ENCODE peak calls at places on chromosomes 2 and 18, in six cellular contexts. One of them, this sample, is unnamed.

GRCh38 chr2:237434916-237435315 is 21.0 kb upstream of the COL6A3 start:
- DNase-seq in astrocyte of the spinal cord: peak; percentile 85
- DNase-seq in Kasumi-1: peak; percentile 88
- DNase-seq in endothelial cell: no peak
- DNase-seq in stimulated activated CD8-positive, alpha-beta memory T cell treated with anti-CD3 and anti-CD28 coated beads, Interleukin-7, amount 100 ng/mL, for 1 hour: peak; percentile 48
- DNase-seq in left colon: peak; percentile 40
- DNase-seq in this sample: no peak

GRCh38 chr2:37379881-37380296 is 35.5 kb downstream of the QPCT start:
- DNase-seq in endothelial cell: no peak
- DNase-seq in astrocyte of the spinal cord: peak; percentile 17
- DNase-seq in Kasumi-1: no peak
- DNase-seq in stimulated activated CD8-positive, alpha-beta memory T cell treated with anti-CD3 and anti-CD28 coated beads, Interleukin-7, amount 100 ng/mL, for 1 hour: no peak
- DNase-seq in left colon: no peak
- DNase-seq in this sample: no peak

GRCh38 chr2:239059854-239060253 is 212.0 kb downstream of the TWIST2 start:
- DNase-seq in Kasumi-1: no peak
- DNase-seq in stimulated activated CD8-positive, alpha-beta memory T cell treated with anti-CD3 and anti-CD28 coated beads, Interleukin-7, amount 100 ng/mL, for 1 hour: no peak
- DNase-seq in astrocyte of the spinal cord: no peak
- DNase-seq in left colon: no peak
- DNase-seq in endothelial cell: no peak
- DNase-seq in this sample: no peak

GRCh38 chr2:49770919-49771318 is 616.6 kb upstream of the FSHR start:
- DNase-seq in stimulated activated CD8-positive, alpha-beta memory T cell treated with anti-CD3 and anti-CD28 coated beads, Interleukin-7, amount 100 ng/mL, for 1 hour: no peak
- DNase-seq in endothelial cell: peak; percentile 66
- DNase-seq in astrocyte of the spinal cord: peak; percentile 9
- DNase-seq in left colon: peak; percentile 4
- DNase-seq in Kasumi-1: no peak
- DNase-seq in this sample: peak; percentile 30

GRCh38 chr2:114543106-114543806 is 100.8 kb downstream of the DPP10 start:
- DNase-seq in Kasumi-1: no peak
- DNase-seq in left colon: peak; percentile 51
- DNase-seq in stimulated activated CD8-positive, alpha-beta memory T cell treated with anti-CD3 and anti-CD28 coated beads, Interleukin-7, amount 100 ng/mL, for 1 hour: no peak
- DNase-seq in endothelial cell: peak; percentile 17
- DNase-seq in astrocyte of the spinal cord: no peak
- DNase-seq in this sample: peak; percentile 12

GRCh38 chr2:67259581-67260347 is 137.4 kb upstream of the ETAA1 start:
- DNase-seq in Kasumi-1: no peak
- DNase-seq in stimulated activated CD8-positive, alpha-beta memory T cell treated with anti-CD3 and anti-CD28 coated beads, Interleukin-7, amount 100 ng/mL, for 1 hour: no peak
- DNase-seq in left colon: peak; percentile 25
- DNase-seq in endothelial cell: no peak
- DNase-seq in astrocyte of the spinal cord: peak; percentile 80
- DNase-seq in this sample: peak; percentile 47

GRCh38 chr18:199768-200167 is 41.4 kb downstream of the USP14 start:
- DNase-seq in endothelial cell: no peak
- DNase-seq in Kasumi-1: no peak
- DNase-seq in astrocyte of the spinal cord: no peak
- DNase-seq in stimulated activated CD8-positive, alpha-beta memory T cell treated with anti-CD3 and anti-CD28 coated beads, Interleukin-7, amount 100 ng/mL, for 1 hour: no peak
- DNase-seq in left colon: no peak
- DNase-seq in this sample: no peak

GRCh38 chr2:133667085-133667484 is 98.8 kb upstream of the NCKAP5 start:
- DNase-seq in endothelial cell: no peak
- DNase-seq in astrocyte of the spinal cord: peak; percentile 54
- DNase-seq in stimulated activated CD8-positive, alpha-beta memory T cell treated with anti-CD3 and anti-CD28 coated beads, Interleukin-7, amount 100 ng/mL, for 1 hour: no peak
- DNase-seq in left colon: no peak
- DNase-seq in Kasumi-1: no peak
- DNase-seq in this sample: no peak

GRCh38 chr2:119025762-119026351 is 83.9 kb downstream of the MARCO start:
- DNase-seq in stimulated activated CD8-positive, alpha-beta memory T cell treated with anti-CD3 and anti-CD28 coated beads, Interleukin-7, amount 100 ng/mL, for 1 hour: no peak
- DNase-seq in astrocyte of the spinal cord: no peak
- DNase-seq in Kasumi-1: no peak
- DNase-seq in endothelial cell: no peak
- DNase-seq in left colon: no peak
- DNase-seq in this sample: no peak

GRCh38 chr2:109604597-109604996 is 9.2 kb downstream of the SEPTIN10 start:
- DNase-seq in endothelial cell: no peak
- DNase-seq in stimulated activated CD8-positive, alpha-beta memory T cell treated with anti-CD3 and anti-CD28 coated beads, Interleukin-7, amount 100 ng/mL, for 1 hour: no peak
- DNase-seq in left colon: no peak
- DNase-seq in Kasumi-1: no peak
- DNase-seq in astrocyte of the spinal cord: peak; percentile 65
- DNase-seq in this sample: no peak

GRCh38 chr18:7559709-7560319 is 7.3 kb upstream of the PTPRM start:
- DNase-seq in stimulated activated CD8-positive, alpha-beta memory T cell treated with anti-CD3 and anti-CD28 coated beads, Interleukin-7, amount 100 ng/mL, for 1 hour: no peak
- DNase-seq in astrocyte of the spinal cord: no peak
- DNase-seq in Kasumi-1: no peak
- DNase-seq in left colon: no peak
- DNase-seq in endothelial cell: no peak
- DNase-seq in this sample: no peak

GRCh38 chr2:171541202-171541884 is 19.1 kb downstream of the CYBRD1 start:
- DNase-seq in Kasumi-1: peak; percentile 75
- DNase-seq in stimulated activated CD8-positive, alpha-beta memory T cell treated with anti-CD3 and anti-CD28 coated beads, Interleukin-7, amount 100 ng/mL, for 1 hour: no peak
- DNase-seq in endothelial cell: no peak
- DNase-seq in astrocyte of the spinal cord: no peak
- DNase-seq in left colon: no peak
- DNase-seq in this sample: no peak

GRCh38 chr2:241795021-241795999 is 13.7 kb upstream of the NEU4 start:
- DNase-seq in stimulated activated CD8-positive, alpha-beta memory T cell treated with anti-CD3 and anti-CD28 coated beads, Interleukin-7, amount 100 ng/mL, for 1 hour: no peak
- DNase-seq in left colon: peak; percentile 81
- DNase-seq in endothelial cell: no peak
- DNase-seq in Kasumi-1: no peak
- DNase-seq in astrocyte of the spinal cord: no peak
- DNase-seq in this sample: no peak

GRCh38 chr18:23689616-23690504 is 607 bp downstream of the LAMA3 start:
- DNase-seq in left colon: peak; percentile 36
- DNase-seq in Kasumi-1: no peak
- DNase-seq in endothelial cell: peak; percentile 14
- DNase-seq in stimulated activated CD8-positive, alpha-beta memory T cell treated with anti-CD3 and anti-CD28 coated beads, Interleukin-7, amount 100 ng/mL, for 1 hour: no peak
- DNase-seq in astrocyte of the spinal cord: no peak
- DNase-seq in this sample: peak; percentile 71

GRCh38 chr2:241966671-241967070 is 97.1 kb downstream of the RTP5 start:
- DNase-seq in endothelial cell: no peak
- DNase-seq in left colon: no peak
- DNase-seq in stimulated activated CD8-positive, alpha-beta memory T cell treated with anti-CD3 and anti-CD28 coated beads, Interleukin-7, amount 100 ng/mL, for 1 hour: no peak
- DNase-seq in astrocyte of the spinal cord: no peak
- DNase-seq in Kasumi-1: no peak
- DNase-seq in this sample: no peak

GRCh38 chr2:23520256-23520655 is 135.3 kb downstream of the KLHL29 start:
- DNase-seq in endothelial cell: no peak
- DNase-seq in Kasumi-1: no peak
- DNase-seq in left colon: no peak
- DNase-seq in astrocyte of the spinal cord: no peak
- DNase-seq in stimulated activated CD8-positive, alpha-beta memory T cell treated with anti-CD3 and anti-CD28 coated beads, Interleukin-7, amount 100 ng/mL, for 1 hour: no peak
- DNase-seq in this sample: no peak

GRCh38 chr2:197704434-197705142 is 581 bp upstream of the MARS2 start:
- DNase-seq in stimulated activated CD8-positive, alpha-beta memory T cell treated with anti-CD3 and anti-CD28 coated beads, Interleukin-7, amount 100 ng/mL, for 1 hour: no peak
- DNase-seq in endothelial cell: no peak
- DNase-seq in left colon: no peak
- DNase-seq in astrocyte of the spinal cord: no peak
- DNase-seq in Kasumi-1: peak; percentile 91
- DNase-seq in this sample: no peak

GRCh38 chr2:45315881-45316280 is 295.2 kb downstream of the SRBD1 start:
- DNase-seq in endothelial cell: no peak
- DNase-seq in stimulated activated CD8-positive, alpha-beta memory T cell treated with anti-CD3 and anti-CD28 coated beads, Interleukin-7, amount 100 ng/mL, for 1 hour: no peak
- DNase-seq in left colon: no peak
- DNase-seq in Kasumi-1: no peak
- DNase-seq in astrocyte of the spinal cord: peak; percentile 92
- DNase-seq in this sample: no peak

GRCh38 chr18:58721586-58722160 is 50.4 kb downstream of the MALT1 start:
- DNase-seq in astrocyte of the spinal cord: no peak
- DNase-seq in Kasumi-1: no peak
- DNase-seq in stimulated activated CD8-positive, alpha-beta memory T cell treated with anti-CD3 and anti-CD28 coated beads, Interleukin-7, amount 100 ng/mL, for 1 hour: no peak
- DNase-seq in left colon: no peak
- DNase-seq in endothelial cell: no peak
- DNase-seq in this sample: no peak

GRCh38 chr2:63018439-63018838 is 32.2 kb upstream of the OTX1 start:
- DNase-seq in stimulated activated CD8-positive, alpha-beta memory T cell treated with anti-CD3 and anti-CD28 coated beads, Interleukin-7, amount 100 ng/mL, for 1 hour: no peak
- DNase-seq in Kasumi-1: no peak
- DNase-seq in astrocyte of the spinal cord: no peak
- DNase-seq in endothelial cell: no peak
- DNase-seq in left colon: no peak
- DNase-seq in this sample: no peak

GRCh38 chr2:120243211-120243610 is 9.4 kb upstream of the RALB start:
- DNase-seq in stimulated activated CD8-positive, alpha-beta memory T cell treated with anti-CD3 and anti-CD28 coated beads, Interleukin-7, amount 100 ng/mL, for 1 hour: no peak
- DNase-seq in endothelial cell: no peak
- DNase-seq in astrocyte of the spinal cord: no peak
- DNase-seq in left colon: no peak
- DNase-seq in Kasumi-1: no peak
- DNase-seq in this sample: no peak

GRCh38 chr2:238650536-238650935 is 197.3 kb upstream of the TWIST2 start:
- DNase-seq in endothelial cell: no peak
- DNase-seq in astrocyte of the spinal cord: no peak
- DNase-seq in left colon: no peak
- DNase-seq in Kasumi-1: no peak
- DNase-seq in stimulated activated CD8-positive, alpha-beta memory T cell treated with anti-CD3 and anti-CD28 coated beads, Interleukin-7, amount 100 ng/mL, for 1 hour: no peak
- DNase-seq in this sample: no peak

GRCh38 chr18:30450927-30451326 is 591.6 kb downstream of the DSC3 start:
- DNase-seq in left colon: no peak
- DNase-seq in astrocyte of the spinal cord: no peak
- DNase-seq in endothelial cell: no peak
- DNase-seq in stimulated activated CD8-positive, alpha-beta memory T cell treated with anti-CD3 and anti-CD28 coated beads, Interleukin-7, amount 100 ng/mL, for 1 hour: no peak
- DNase-seq in Kasumi-1: no peak
- DNase-seq in this sample: no peak

GRCh38 chr2:202109737-202110184 is 36.7 kb downstream of the KIAA2012 start:
- DNase-seq in stimulated activated CD8-positive, alpha-beta memory T cell treated with anti-CD3 and anti-CD28 coated beads, Interleukin-7, amount 100 ng/mL, for 1 hour: no peak
- DNase-seq in endothelial cell: no peak
- DNase-seq in left colon: no peak
- DNase-seq in Kasumi-1: no peak
- DNase-seq in astrocyte of the spinal cord: peak; percentile 69
- DNase-seq in this sample: no peak

GRCh38 chr2:240624011-240624949 is 1.0 kb upstream of the GPR35 start:
- DNase-seq in stimulated activated CD8-positive, alpha-beta memory T cell treated with anti-CD3 and anti-CD28 coated beads, Interleukin-7, amount 100 ng/mL, for 1 hour: no peak
- DNase-seq in Kasumi-1: no peak
- DNase-seq in endothelial cell: no peak
- DNase-seq in astrocyte of the spinal cord: no peak
- DNase-seq in left colon: peak; percentile 31
- DNase-seq in this sample: no peak

GRCh38 chr2:27099334-27099955 is 12.9 kb downstream of the KHK start:
- DNase-seq in endothelial cell: no peak
- DNase-seq in astrocyte of the spinal cord: no peak
- DNase-seq in stimulated activated CD8-positive, alpha-beta memory T cell treated with anti-CD3 and anti-CD28 coated beads, Interleukin-7, amount 100 ng/mL, for 1 hour: no peak
- DNase-seq in left colon: no peak
- DNase-seq in Kasumi-1: no peak
- DNase-seq in this sample: no peak

GRCh38 chr2:239834143-239834542 is 191.0 kb downstream of the NDUFA10 start:
- DNase-seq in endothelial cell: no peak
- DNase-seq in left colon: no peak
- DNase-seq in Kasumi-1: no peak
- DNase-seq in astrocyte of the spinal cord: no peak
- DNase-seq in stimulated activated CD8-positive, alpha-beta memory T cell treated with anti-CD3 and anti-CD28 coated beads, Interleukin-7, amount 100 ng/mL, for 1 hour: no peak
- DNase-seq in this sample: no peak

GRCh38 chr2:127091148-127091547 is 15.8 kb downstream of the BIN1 start:
- DNase-seq in stimulated activated CD8-positive, alpha-beta memory T cell treated with anti-CD3 and anti-CD28 coated beads, Interleukin-7, amount 100 ng/mL, for 1 hour: no peak
- DNase-seq in endothelial cell: no peak
- DNase-seq in left colon: no peak
- DNase-seq in Kasumi-1: no peak
- DNase-seq in astrocyte of the spinal cord: no peak
- DNase-seq in this sample: no peak

GRCh38 chr18:10895976-10896375 is 253.4 kb downstream of the PIEZO2 start:
- DNase-seq in left colon: no peak
- DNase-seq in Kasumi-1: no peak
- DNase-seq in stimulated activated CD8-positive, alpha-beta memory T cell treated with anti-CD3 and anti-CD28 coated beads, Interleukin-7, amount 100 ng/mL, for 1 hour: no peak
- DNase-seq in endothelial cell: no peak
- DNase-seq in astrocyte of the spinal cord: no peak
- DNase-seq in this sample: no peak

GRCh38 chr2:127084611-127085031 is 22.3 kb downstream of the BIN1 start:
- DNase-seq in endothelial cell: no peak
- DNase-seq in left colon: no peak
- DNase-seq in astrocyte of the spinal cord: peak; percentile 37
- DNase-seq in Kasumi-1: peak; percentile 26
- DNase-seq in stimulated activated CD8-positive, alpha-beta memory T cell treated with anti-CD3 and anti-CD28 coated beads, Interleukin-7, amount 100 ng/mL, for 1 hour: peak; percentile 12
- DNase-seq in this sample: no peak

GRCh38 chr2:169038338-169038757 is 7.2 kb upstream of the ABCB11 start:
- DNase-seq in astrocyte of the spinal cord: peak; percentile 37
- DNase-seq in Kasumi-1: peak; percentile 43
- DNase-seq in stimulated activated CD8-positive, alpha-beta memory T cell treated with anti-CD3 and anti-CD28 coated beads, Interleukin-7, amount 100 ng/mL, for 1 hour: no peak
- DNase-seq in endothelial cell: no peak
- DNase-seq in left colon: no peak
- DNase-seq in this sample: no peak

GRCh38 chr18:11994708-11995444 is 13.6 kb downstream of the IMPA2 start:
- DNase-seq in astrocyte of the spinal cord: no peak
- DNase-seq in stimulated activated CD8-positive, alpha-beta memory T cell treated with anti-CD3 and anti-CD28 coated beads, Interleukin-7, amount 100 ng/mL, for 1 hour: no peak
- DNase-seq in endothelial cell: peak; percentile 30
- DNase-seq in Kasumi-1: peak; percentile 44
- DNase-seq in left colon: no peak
- DNase-seq in this sample: peak; percentile 41

GRCh38 chr18:55544028-55544427 is 44.0 kb downstream of the TCF4 start:
- DNase-seq in endothelial cell: no peak
- DNase-seq in Kasumi-1: no peak
- DNase-seq in left colon: no peak
- DNase-seq in stimulated activated CD8-positive, alpha-beta memory T cell treated with anti-CD3 and anti-CD28 coated beads, Interleukin-7, amount 100 ng/mL, for 1 hour: no peak
- DNase-seq in astrocyte of the spinal cord: no peak
- DNase-seq in this sample: no peak

GRCh38 chr2:4552099-4552498 is 848.7 kb downstream of the DCDC2C start:
- DNase-seq in endothelial cell: no peak
- DNase-seq in astrocyte of the spinal cord: no peak
- DNase-seq in stimulated activated CD8-positive, alpha-beta memory T cell treated with anti-CD3 and anti-CD28 coated beads, Interleukin-7, amount 100 ng/mL, for 1 hour: no peak
- DNase-seq in Kasumi-1: no peak
- DNase-seq in left colon: no peak
- DNase-seq in this sample: no peak

GRCh38 chr2:39805936-39806608 is 27.0 kb upstream of the THUMPD2 start:
- DNase-seq in endothelial cell: no peak
- DNase-seq in left colon: no peak
- DNase-seq in stimulated activated CD8-positive, alpha-beta memory T cell treated with anti-CD3 and anti-CD28 coated beads, Interleukin-7, amount 100 ng/mL, for 1 hour: no peak
- DNase-seq in Kasumi-1: no peak
- DNase-seq in astrocyte of the spinal cord: peak; percentile 44
- DNase-seq in this sample: no peak

GRCh38 chr2:56685205-56685604 is 501.4 kb downstream of the CCDC85A start:
- DNase-seq in endothelial cell: no peak
- DNase-seq in astrocyte of the spinal cord: no peak
- DNase-seq in left colon: no peak
- DNase-seq in stimulated activated CD8-positive, alpha-beta memory T cell treated with anti-CD3 and anti-CD28 coated beads, Interleukin-7, amount 100 ng/mL, for 1 hour: no peak
- DNase-seq in Kasumi-1: no peak
- DNase-seq in this sample: no peak

GRCh38 chr2:57759131-57759530 is 287.5 kb upstream of the VRK2 start:
- DNase-seq in stimulated activated CD8-positive, alpha-beta memory T cell treated with anti-CD3 and anti-CD28 coated beads, Interleukin-7, amount 100 ng/mL, for 1 hour: no peak
- DNase-seq in left colon: no peak
- DNase-seq in endothelial cell: no peak
- DNase-seq in Kasumi-1: no peak
- DNase-seq in astrocyte of the spinal cord: no peak
- DNase-seq in this sample: no peak